ENCODE peak calls at places on chromosomes 1 and 21, in eight cellular contexts. Q is cardiac muscle cell, U is fibroblast of lung, E is colonic mucosa, Y is right cardiac atrium, I is hepatocyte, T is stomach, V is NT2/D1. H is an unnamed sample. For H3K4me1, the result is how much of the 10 kb centered on the place peaks cover.

GRCh38 chr1:82388679-82389078 is 587.9 kb downstream of the ADGRL2 start:
- DNase-seq in I (peak), Y (no peak), V (no peak), T (no peak), Q (peak), E (no peak), U (peak), H (no peak)

GRCh38 chr1:23577056-23577985 is 18.0 kb upstream of the ID3 start:
- DNase-seq in Q (peak), V (no peak), U (peak), T (no peak), E (no peak), I (peak), Y (peak), H (no peak)

GRCh38 chr1:46044116-46044515 is 88.3 kb downstream of the PIK3R3 start:
- DNase-seq in V (no peak), U (no peak), E (no peak), T (no peak), I (no peak), Y (no peak), Q (no peak), H (no peak)

GRCh38 chr1:243740255-243740999 is 109.6 kb downstream of the AKT3 start:
- DNase-seq in V (peak), E (no peak), U (no peak), I (no peak), Q (peak), T (no peak), Y (no peak), H (no peak)

GRCh38 chr1:65147424-65148177 is 402 bp upstream of the AK4 start:
- DNase-seq in I (peak), E (peak), V (no peak), Q (peak), T (peak), U (no peak), Y (peak), H (no peak)

GRCh38 chr1:10509823-10510509 is 35.2 kb downstream of the PEX14 start:
- DNase-seq in Q (no peak), U (no peak), T (no peak), E (no peak), I (no peak), V (no peak), Y (no peak), H (no peak)

GRCh38 chr1:239912471-239912870 is 179.2 kb upstream of the FMN2 start:
- DNase-seq in E (no peak), T (no peak), Q (no peak), U (no peak), I (no peak), Y (no peak), V (no peak), H (peak)

GRCh38 chr1:221522440-221523050 is 219.3 kb downstream of the DUSP10 start:
- DNase-seq in V (no peak), Y (no peak), U (peak), T (no peak), Q (no peak), E (no peak), I (no peak), H (no peak)

GRCh38 chr1:30512253-30512921 is 211.0 kb downstream of the MATN1 start:
- DNase-seq in V (peak), T (peak), U (no peak), Q (no peak), E (no peak), Y (no peak), I (no peak), H (peak)

GRCh38 chr1:147463022-147463421 is 78.3 kb upstream of the BCL9 start:
- DNase-seq in Y (no peak), U (no peak), E (no peak), Q (no peak), T (no peak), I (no peak), V (no peak), H (no peak)

GRCh38 chr1:32798679-32799416 is 18.3 kb downstream of the YARS1 start:
- DNase-seq in T (no peak), I (no peak), U (no peak), E (no peak), Q (no peak), V (no peak), Y (no peak), H (no peak)

GRCh38 chr1:37691497-37692077 is 729 bp upstream of the CDCA8 start:
- DNase-seq in Q (peak), E (peak), V (no peak), T (peak), U (peak), Y (peak), I (peak), H (no peak)

GRCh38 chr1:201636581-201636980 is 97.7 kb downstream of the NAV1 start:
- DNase-seq in E (no peak), Y (no peak), T (no peak), V (no peak), U (peak), I (no peak), Q (peak), H (no peak)

GRCh38 chr1:110339040-110339426 is at the start of gene RBM15:
- DNase-seq in U (no peak), E (peak), I (peak), Q (no peak), Y (peak), T (peak), V (peak), H (peak)

GRCh38 chr1:206679738-206680211 is 4.9 kb upstream of the MAPKAPK2 start:
- DNase-seq in E (no peak), U (no peak), Q (no peak), T (no peak), V (no peak), I (no peak), Y (no peak), H (no peak)

GRCh38 chr1:3459051-3459908 is 4.8 kb downstream of the ARHGEF16 start:
- DNase-seq in Q (no peak), V (no peak), U (no peak), I (no peak), T (no peak), Y (peak), E (peak), H (no peak)

GRCh38 chr21:39353295-39353694 is 4.4 kb upstream of the HMGN1 start:
- DNase-seq in I (no peak), V (no peak), Y (no peak), T (no peak), Q (peak), U (peak), E (no peak), H (no peak)

GRCh38 chr21:35483267-35483666 is 434.2 kb upstream of the RUNX1 start:
- DNase-seq in V (no peak), E (no peak), I (no peak), Y (no peak), Q (peak), T (no peak), U (no peak), H (no peak)

GRCh38 chr1:19892628-19893168 is 10.5 kb downstream of the OTUD3 start:
- DNase-seq in Y (no peak), T (no peak), V (no peak), Q (peak), I (no peak), E (no peak), U (peak), H (no peak)

GRCh38 chr1:246705368-246705767 is 18.8 kb upstream of the SCCPDH start:
- DNase-seq in I (no peak), T (no peak), Y (no peak), V (no peak), E (no peak), Q (peak), U (peak), H (no peak)

GRCh38 chr1:9047019-9047418 is 20.8 kb upstream of the SLC2A7 start:
- DNase-seq in Y (no peak), V (no peak), Q (no peak), E (no peak), I (no peak), U (no peak), T (no peak), H (no peak)

GRCh38 chr1:40530735-40531380 is 579 bp upstream of the ZNF684 start:
- DNase-seq in E (no peak), I (no peak), Y (no peak), V (no peak), Q (peak), U (no peak), T (no peak), H (no peak)

DNA sequence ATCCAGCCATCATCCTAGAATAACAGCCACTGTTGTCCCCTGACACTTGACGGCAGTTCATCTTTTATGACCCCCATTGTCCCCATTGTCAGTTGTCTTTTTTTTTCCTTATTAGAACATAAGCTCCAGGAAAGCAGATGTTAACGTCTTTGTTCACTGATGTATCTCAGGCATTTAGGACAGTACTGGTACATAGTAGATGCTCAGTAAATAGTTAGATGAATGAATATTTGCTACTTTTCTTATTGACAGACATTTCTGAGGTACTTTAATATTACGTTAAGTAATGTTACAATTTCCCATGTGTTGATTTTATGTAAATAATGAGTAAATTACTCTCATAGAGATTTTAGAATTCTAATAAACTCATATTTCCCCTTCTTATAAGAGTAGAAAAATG is 69.5 kb downstream of the ADARB1 start:
- DNase-seq in I (no peak), T (no peak), Y (no peak), U (no peak), E (no peak), Q (no peak), V (no peak), H (no peak)
- H3K4me1 ChIP-seq in I (under half), T (under half), Y (under half), U (under half), E (under half), Q (under half), V (under half), H (half or more)

DNA sequence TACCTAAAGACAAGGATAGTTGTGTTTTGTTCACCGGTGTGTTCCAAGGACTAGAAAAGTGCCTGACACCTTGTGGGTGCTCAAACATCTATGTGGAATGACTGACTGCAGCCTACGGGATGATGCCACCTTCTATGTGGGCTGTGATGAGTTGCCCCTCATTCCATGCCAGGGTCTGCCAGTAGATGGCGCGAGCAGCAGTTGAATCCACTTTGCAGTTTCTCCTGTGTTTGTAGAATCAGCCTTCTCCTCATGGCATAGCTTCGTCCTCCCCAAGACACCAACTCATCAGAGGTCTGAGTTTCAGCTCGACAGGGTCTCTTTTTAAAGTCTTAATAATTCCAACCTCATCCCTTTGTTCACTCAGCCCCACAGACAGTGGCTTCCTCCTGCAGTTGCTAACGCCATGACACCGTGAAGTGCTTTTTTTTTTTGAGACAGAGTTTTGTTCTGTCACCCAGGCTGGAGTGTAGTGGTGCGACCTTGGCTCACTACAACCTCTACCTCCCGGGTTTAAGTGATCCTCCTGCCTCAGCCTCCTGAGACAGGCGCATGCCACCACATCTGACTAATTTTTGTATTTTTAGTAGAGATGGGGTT is 133.7 kb downstream of the CAPN8 start:
- DNase-seq in I (peak), E (peak), Y (peak), V (peak), Q (peak), U (peak), T (peak), H (no peak)
- H3K4me1 ChIP-seq in I (under half), E (under half), Y (under half), V (under half), Q (under half), U (under half), T (under half), H (under half)

DNA sequence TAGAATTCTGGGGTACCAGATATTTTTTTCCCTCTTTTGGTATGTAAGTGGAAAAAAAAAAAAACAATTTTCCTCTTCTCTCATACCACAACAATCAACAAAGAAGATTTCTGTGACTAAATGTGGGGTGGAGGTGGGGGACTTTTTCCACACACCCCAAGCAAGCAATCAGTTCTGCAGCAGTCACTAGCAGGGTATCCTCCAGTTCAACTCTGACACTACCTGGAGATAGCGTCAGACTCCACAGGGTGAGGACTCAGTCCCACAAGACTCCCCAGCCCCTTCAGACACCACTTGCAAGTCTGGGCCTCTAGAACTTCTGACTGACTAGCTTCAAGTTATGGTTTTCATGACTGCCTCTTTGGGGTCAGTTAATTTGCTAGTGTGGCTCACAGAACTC is 6.2 kb downstream of the DHX9 start:
- DNase-seq in T (no peak), Y (no peak), V (no peak), E (no peak), Q (no peak), U (no peak), I (no peak), H (no peak)
- H3K4me1 ChIP-seq in T (half or more), Y (under half), V (under half), E (under half), Q (under half), U (under half), I (under half), H (half or more)

GRCh38 chr1:108889706-108890105 is 12.9 kb downstream of the GPSM2 start:
- DNase-seq in T (no peak), V (no peak), Q (no peak), Y (no peak), I (no peak), U (no peak), E (no peak), H (no peak)

GRCh38 chr1:108892356-108893140 is 15.8 kb downstream of the GPSM2 start:
- DNase-seq in V (no peak), T (no peak), Q (no peak), Y (no peak), E (no peak), U (no peak), I (no peak), H (no peak)

GRCh38 chr1:108896160-108897150 is 19.7 kb downstream of the GPSM2 start:
- DNase-seq in I (no peak), Y (peak), E (no peak), V (peak), Q (no peak), U (peak), T (no peak), H (no peak)

GRCh38 chr1:108897865-108898720 is 21.3 kb downstream of the GPSM2 start:
- DNase-seq in E (peak), Y (no peak), U (peak), T (no peak), I (peak), V (peak), Q (peak), H (no peak)

DNA sequence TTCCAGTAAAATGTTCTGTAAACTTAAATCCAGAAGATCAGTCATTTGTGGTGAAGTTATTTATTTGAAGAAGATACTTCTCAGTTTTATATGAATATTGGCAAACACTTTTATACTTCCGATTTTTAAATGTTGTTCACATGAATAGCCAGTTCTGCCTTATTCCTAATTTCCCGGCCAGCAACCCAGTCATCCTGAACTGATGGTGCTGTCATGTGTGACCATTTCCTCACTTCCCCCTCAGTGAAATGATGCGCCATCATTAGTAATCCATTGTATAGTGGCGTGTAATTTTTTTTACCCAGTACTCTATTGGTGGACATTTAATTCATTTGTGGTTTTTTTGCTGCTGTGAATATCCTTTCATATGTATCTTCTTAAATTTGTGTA is 16.4 kb downstream of the GPSM2 start:
- DNase-seq in U (no peak), Q (no peak), T (no peak), E (no peak), V (no peak), Y (no peak), I (no peak), H (no peak)
- H3K4me1 ChIP-seq in U (under half), Q (under half), T (under half), E (under half), V (under half), Y (under half), I (under half), H (under half)

DNA sequence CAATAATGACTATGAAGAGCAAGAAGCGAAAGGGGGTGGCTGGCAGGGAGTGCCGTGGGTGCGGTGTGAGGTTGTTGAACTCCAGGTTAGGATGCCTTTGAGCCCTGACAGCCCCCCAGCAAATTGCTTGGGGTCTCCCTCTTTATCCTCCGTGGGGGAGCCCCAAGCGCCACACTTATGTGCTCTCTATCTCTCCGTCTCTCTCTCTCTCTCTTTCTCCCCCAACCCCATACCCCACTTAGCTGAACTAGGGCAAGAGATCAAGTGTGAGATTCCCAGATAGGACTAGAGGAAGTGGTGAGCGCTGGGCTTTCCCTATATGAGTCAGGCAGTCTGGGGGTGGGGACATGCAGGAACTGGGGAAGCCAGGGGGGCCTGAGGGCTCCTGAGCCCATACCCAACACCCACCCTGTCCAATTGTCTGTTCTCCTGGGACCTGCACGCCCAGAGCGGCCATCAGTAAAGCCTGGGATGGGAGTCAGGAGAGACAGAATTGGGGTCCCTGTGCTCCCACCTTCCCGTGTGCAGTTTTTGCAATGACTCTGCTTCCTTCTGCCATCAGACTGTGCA is 7.8 kb downstream of the EFHD2 start:
- DNase-seq in U (peak), Q (peak), Y (peak), T (peak), E (peak), I (peak), V (no peak), H (no peak)
- H3K4me1 ChIP-seq in U (under half), Q (under half), Y (under half), T (half or more), E (half or more), I (under half), V (under half), H (half or more)

DNA sequence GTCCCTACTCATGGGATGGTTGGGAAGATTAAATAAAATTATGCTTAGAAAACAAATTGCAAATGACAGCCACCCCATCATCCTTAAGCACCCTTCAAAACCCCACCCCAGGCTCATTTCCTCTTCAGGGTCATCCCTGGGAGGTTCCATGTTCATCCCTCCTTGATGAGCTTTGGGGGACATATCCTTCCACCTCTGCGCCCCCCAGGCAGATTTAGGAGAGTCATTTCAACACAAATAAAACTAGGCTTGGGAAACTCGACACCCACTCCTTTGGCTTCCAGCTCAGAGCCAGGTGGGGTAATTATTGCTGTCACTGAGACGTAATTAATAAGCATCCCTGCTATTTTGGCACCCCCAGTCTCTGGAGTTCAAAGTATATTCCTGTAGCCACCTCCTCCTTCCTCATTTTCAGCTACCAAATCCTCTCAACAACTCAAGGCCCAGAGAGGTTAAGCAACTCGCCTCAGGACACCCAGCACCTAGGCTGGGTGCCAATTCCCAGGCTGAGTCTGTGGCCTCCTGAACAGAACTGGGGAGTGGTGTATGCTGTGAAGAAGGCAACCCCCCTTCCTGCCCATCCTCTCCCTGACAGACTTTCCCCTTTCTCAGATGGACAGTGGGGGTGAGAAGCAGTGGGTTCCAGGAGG is 595 bp downstream of the CRYBG2 start:
- DNase-seq in Q (no peak), U (no peak), Y (no peak), E (no peak), I (no peak), V (no peak), T (no peak), H (no peak)
- H3K4me1 ChIP-seq in Q (under half), U (under half), Y (under half), E (under half), I (under half), V (under half), T (under half), H (under half)

GRCh38 chr1:53415432-53415831 is 43.8 kb upstream of the DMRTB1 start:
- DNase-seq in Y (no peak), V (no peak), E (no peak), U (no peak), Q (no peak), T (no peak), I (no peak), H (no peak)
- H3K4me1 ChIP-seq in Y (under half), V (under half), E (under half), U (under half), Q (under half), T (under half), I (under half), H (under half)

GRCh38 chr1:207920481-207921050 is 9.6 kb upstream of the CD34 start:
- DNase-seq in T (no peak), I (no peak), Q (no peak), E (no peak), V (no peak), Y (no peak), U (no peak), H (peak)

GRCh38 chr1:207925210-207925609 is 14.3 kb upstream of the CD34 start:
- DNase-seq in I (peak), V (peak), E (no peak), Q (peak), Y (peak), T (peak), U (peak), H (no peak)

GRCh38 chr1:207922554-207922953 is 11.6 kb upstream of the CD34 start:
- DNase-seq in U (no peak), T (no peak), I (no peak), Q (no peak), V (no peak), E (no peak), Y (peak), H (peak)

GRCh38 chr1:207923121-207923520 is 12.2 kb upstream of the CD34 start:
- DNase-seq in I (no peak), Q (no peak), T (no peak), V (no peak), E (no peak), U (no peak), Y (no peak), H (peak)

GRCh38 chr1:207923561-207923960 is 12.6 kb upstream of the CD34 start:
- DNase-seq in I (no peak), E (no peak), V (no peak), U (no peak), Q (no peak), Y (peak), T (no peak), H (peak)
- H3K4me1 ChIP-seq in I (under half), E (under half), V (under half), U (under half), Q (under half), Y (under half), T (under half), H (half or more)

H was measured in esophagus muscularis mucosa.